ENCODE peak calls at places on chromosomes 2 and 18, in eight cellular contexts. D is DND-41, Q is A549, S is H9, I is neural crest cell, X is GM23338, U is astrocyte of the spinal cord, Y is Peyer's patch. J is an unnamed sample.

GRCh38 chr18:3397786-3398185 is 52.2 kb upstream of the TGIF1 start:
- DNase-seq in D (no peak), Q (no peak), S (no peak), I (no peak), X (no peak), U (no peak), Y (no peak), J (no peak)

GRCh38 chr2:171712051-171712450 is 24.8 kb downstream of the DYNC1I2 start:
- DNase-seq in D (no peak), Q (no peak), S (no peak), I (no peak), X (no peak), U (peak), Y (no peak), J (no peak)

GRCh38 chr2:64062840-64063239 is 43.6 kb upstream of the VPS54 start:
- DNase-seq in D (no peak), Q (peak), S (no peak), I (no peak), X (no peak), U (peak), Y (no peak), J (no peak)

GRCh38 chr2:156466739-156467405 is 30.7 kb downstream of the GPD2 start:
- DNase-seq in D (no peak), Q (no peak), S (no peak), I (no peak), X (no peak), U (peak), Y (no peak), J (no peak)

GRCh38 chr2:213265679-213266078 is 18.6 kb upstream of the SPAG16 start:
- DNase-seq in D (no peak), Q (no peak), S (no peak), I (no peak), X (no peak), U (no peak), Y (no peak), J (no peak)

GRCh38 chr18:28584726-28585125 is 407.8 kb upstream of the CDH2 start:
- DNase-seq in D (no peak), Q (no peak), S (peak), I (no peak), X (peak), U (peak), Y (no peak), J (no peak)

GRCh38 chr2:129458006-129458405 is 521.5 kb upstream of the RAB6C start:
- DNase-seq in D (no peak), Q (no peak), S (no peak), I (no peak), X (no peak), U (no peak), Y (no peak), J (no peak)

GRCh38 chr18:58639751-58640427 is 11.0 kb upstream of the ALPK2 start:
- DNase-seq in D (no peak), Q (no peak), S (no peak), I (no peak), X (peak), U (peak), Y (no peak), J (no peak)

GRCh38 chr2:20617081-20617575 is 33.8 kb downstream of the HS1BP3 start:
- DNase-seq in D (no peak), Q (no peak), S (peak), I (no peak), X (peak), U (no peak), Y (peak), J (no peak)

GRCh38 chr2:234272069-234272850 is 221.8 kb downstream of the SPP2 start:
- DNase-seq in D (peak), Q (no peak), S (no peak), I (no peak), X (no peak), U (no peak), Y (no peak), J (no peak)

GRCh38 chr2:127143851-127144782 is 37.2 kb upstream of the BIN1 start:
- DNase-seq in D (no peak), Q (peak), S (no peak), I (no peak), X (no peak), U (peak), Y (no peak), J (no peak)

GRCh38 chr2:44479127-44479887 is 117.6 kb downstream of the CAMKMT start:
- DNase-seq in D (peak), Q (peak), S (peak), I (peak), X (peak), U (peak), Y (no peak), J (no peak)

GRCh38 chr2:205680067-205680466 is 2.2 kb upstream of the NRP2 start:
- DNase-seq in D (peak), Q (peak), S (peak), I (peak), X (peak), U (peak), Y (no peak), J (peak)

GRCh38 chr2:141392517-141393213 is 738.2 kb downstream of the LRP1B start:
- DNase-seq in D (no peak), Q (peak), S (no peak), I (no peak), X (no peak), U (peak), Y (no peak), J (no peak)

GRCh38 chr18:35713545-35713944 is 132.0 kb downstream of the GALNT1 start:
- DNase-seq in D (no peak), Q (no peak), S (no peak), I (no peak), X (no peak), U (peak), Y (no peak), J (no peak)

GRCh38 chr2:209331291-209331844 is 92.5 kb upstream of the MAP2 start:
- DNase-seq in D (no peak), Q (peak), S (no peak), I (no peak), X (peak), U (peak), Y (no peak), J (no peak)

GRCh38 chr2:127479219-127479825 is 47.0 kb downstream of the IWS1 start:
- DNase-seq in D (no peak), Q (peak), S (no peak), I (no peak), X (peak), U (peak), Y (no peak), J (no peak)

GRCh38 chr2:234366891-234367290 is 130.0 kb downstream of the ARL4C start:
- DNase-seq in D (no peak), Q (no peak), S (no peak), I (no peak), X (no peak), U (peak), Y (no peak), J (no peak)

GRCh38 chr2:120632796-120633646 is 102.6 kb upstream of the GLI2 start:
- DNase-seq in D (no peak), Q (no peak), S (no peak), I (no peak), X (no peak), U (no peak), Y (no peak), J (no peak)

GRCh38 chr2:226524381-226524843 is 275.2 kb downstream of the IRS1 start:
- DNase-seq in D (no peak), Q (peak), S (no peak), I (no peak), X (no peak), U (peak), Y (no peak), J (no peak)

GRCh38 chr2:10909996-10910341 is 1.8 kb upstream of the KCNF1 start:
- DNase-seq in D (no peak), Q (no peak), S (peak), I (no peak), X (no peak), U (no peak), Y (no peak), J (no peak)
- TF ChIP-seq CTCF in D (no peak), Q (no peak), S (peak), I (peak), X (peak), U (no peak), Y (no peak), J (no peak)

GRCh38 chr2:144163592-144163991 is 356.3 kb downstream of the ZEB2 start:
- DNase-seq in D (no peak), Q (no peak), S (no peak), I (no peak), X (no peak), U (no peak), Y (no peak), J (no peak)

GRCh38 chr2:144161061-144161460 is 358.9 kb downstream of the ZEB2 start:
- DNase-seq in D (no peak), Q (no peak), S (no peak), I (no peak), X (no peak), U (no peak), Y (no peak), J (no peak)

GRCh38 chr2:144156736-144157645 is 362.9 kb downstream of the ZEB2 start:
- DNase-seq in D (no peak), Q (no peak), S (no peak), I (no peak), X (peak), U (no peak), Y (no peak), J (no peak)

GRCh38 chr2:144162652-144163051 is 357.3 kb downstream of the ZEB2 start:
- DNase-seq in D (no peak), Q (peak), S (peak), I (no peak), X (peak), U (no peak), Y (no peak), J (peak)

GRCh38 chr2:144159264-144159663 is 360.7 kb downstream of the ZEB2 start:
- DNase-seq in D (no peak), Q (peak), S (no peak), I (no peak), X (peak), U (no peak), Y (no peak), J (no peak)
- TF ChIP-seq CTCF in D (no peak), Q (no peak), S (peak), I (no peak), X (peak), U (no peak), Y (no peak), J (no peak)

GRCh38 chr18:32956591-32957310 is 183.9 kb upstream of the KLHL14 start:
- DNase-seq in D (no peak), Q (no peak), S (peak), I (no peak), X (peak), U (peak), Y (no peak), J (no peak)
- TF ChIP-seq CTCF in D (peak), Q (no peak), S (peak), I (no peak), X (peak), U (peak), Y (no peak), J (no peak)

GRCh38 chr2:31823558-31823957 is 187.2 kb downstream of the MEMO1 start:
- DNase-seq in D (no peak), Q (no peak), S (no peak), I (no peak), X (no peak), U (no peak), Y (no peak), J (no peak)

GRCh38 chr2:31822587-31822986 is 188.2 kb downstream of the MEMO1 start:
- DNase-seq in D (no peak), Q (no peak), S (no peak), I (no peak), X (no peak), U (no peak), Y (no peak), J (no peak)
- TF ChIP-seq CTCF in D (no peak), Q (no peak), S (peak), I (no peak), X (no peak), U (no peak), Y (no peak), J (no peak)

GRCh38 chr2:218896501-218897393 is 16.1 kb downstream of the WNT10A start:
- DNase-seq in D (peak), Q (no peak), S (peak), I (no peak), X (peak), U (no peak), Y (no peak), J (peak)
- TF ChIP-seq CTCF in D (peak), Q (no peak), S (no peak), I (peak), X (no peak), U (no peak), Y (no peak), J (no peak)

GRCh38 chr2:95392730-95393455 is 9.6 kb upstream of the FAHD2A start:
- DNase-seq in D (no peak), Q (no peak), S (peak), I (no peak), X (peak), U (no peak), Y (no peak), J (no peak)
- TF ChIP-seq CTCF in D (peak), Q (no peak), S (peak), I (peak), X (peak), U (peak), Y (no peak), J (no peak)

GRCh38 chr2:222708274-222708710 is 36.8 kb downstream of the MOGAT1 start:
- DNase-seq in D (peak), Q (peak), S (peak), I (peak), X (peak), U (peak), Y (peak), J (peak)
- TF ChIP-seq CTCF in D (peak), Q (peak), S (peak), I (peak), X (peak), U (peak), Y (peak), J (peak)